ENCODE peak calls at places on chromosome 2, in six cellular contexts. One of them, this sample, is unnamed.

GRCh38 chr2:96430394-96430988 is 74.7 kb downstream of the NEURL3 start:
- DNase-seq in fibroblast of lung: no peak
- DNase-seq in brain microvascular endothelial cell: no peak
- DNase-seq in lower lobe of right lung: no peak
- DNase-seq in esophagus squamous epithelium: no peak
- DNase-seq in testis: no peak
- DNase-seq in this sample: no peak

GRCh38 chr2:48006094-48006493 is 99.8 kb upstream of the FBXO11 start:
- DNase-seq in fibroblast of lung: no peak
- DNase-seq in brain microvascular endothelial cell: no peak
- DNase-seq in lower lobe of right lung: no peak
- DNase-seq in esophagus squamous epithelium: no peak
- DNase-seq in testis: peak
- DNase-seq in this sample: no peak

GRCh38 chr2:127419448-127420038 is 1.3 kb downstream of the PROC start:
- DNase-seq in fibroblast of lung: no peak
- DNase-seq in brain microvascular endothelial cell: no peak
- DNase-seq in lower lobe of right lung: no peak
- DNase-seq in esophagus squamous epithelium: no peak
- DNase-seq in testis: no peak
- DNase-seq in this sample: no peak

GRCh38 chr2:160695402-160696060 is 201.9 kb upstream of the RBMS1 start:
- DNase-seq in fibroblast of lung: peak
- DNase-seq in brain microvascular endothelial cell: no peak
- DNase-seq in lower lobe of right lung: no peak
- DNase-seq in esophagus squamous epithelium: no peak
- DNase-seq in testis: no peak
- DNase-seq in this sample: peak

GRCh38 chr2:15941483-15941853 is 1.1 kb downstream of the MYCN start:
- DNase-seq in fibroblast of lung: no peak
- DNase-seq in brain microvascular endothelial cell: no peak
- DNase-seq in lower lobe of right lung: no peak
- DNase-seq in esophagus squamous epithelium: no peak
- DNase-seq in testis: no peak
- DNase-seq in this sample: no peak

GRCh38 chr2:205822578-205822977 is 140.3 kb downstream of the NRP2 start:
- DNase-seq in fibroblast of lung: peak
- DNase-seq in brain microvascular endothelial cell: no peak
- DNase-seq in lower lobe of right lung: no peak
- DNase-seq in esophagus squamous epithelium: no peak
- DNase-seq in testis: no peak
- DNase-seq in this sample: peak

GRCh38 chr2:24917731-24918325 is 2.2 kb downstream of the ADCY3 start:
- DNase-seq in fibroblast of lung: no peak
- DNase-seq in brain microvascular endothelial cell: no peak
- DNase-seq in lower lobe of right lung: no peak
- DNase-seq in esophagus squamous epithelium: no peak
- DNase-seq in testis: no peak
- DNase-seq in this sample: no peak

GRCh38 chr2:190221438-190221837 is 98.2 kb downstream of the HIBCH start:
- DNase-seq in fibroblast of lung: no peak
- DNase-seq in brain microvascular endothelial cell: no peak
- DNase-seq in lower lobe of right lung: no peak
- DNase-seq in esophagus squamous epithelium: no peak
- DNase-seq in testis: no peak
- DNase-seq in this sample: no peak

GRCh38 chr2:241895732-241896641 is 26.5 kb downstream of the RTP5 start:
- DNase-seq in fibroblast of lung: peak
- DNase-seq in brain microvascular endothelial cell: peak
- DNase-seq in lower lobe of right lung: peak
- DNase-seq in esophagus squamous epithelium: peak
- DNase-seq in testis: peak
- DNase-seq in this sample: no peak

GRCh38 chr2:6960659-6961058 is 43.4 kb downstream of the RNF144A start:
- DNase-seq in fibroblast of lung: peak
- DNase-seq in brain microvascular endothelial cell: no peak
- DNase-seq in lower lobe of right lung: no peak
- DNase-seq in esophagus squamous epithelium: no peak
- DNase-seq in testis: no peak
- DNase-seq in this sample: peak

GRCh38 chr2:140801311-140801710 is 1329.5 kb downstream of the LRP1B start:
- DNase-seq in fibroblast of lung: no peak
- DNase-seq in brain microvascular endothelial cell: no peak
- DNase-seq in lower lobe of right lung: no peak
- DNase-seq in esophagus squamous epithelium: no peak
- DNase-seq in testis: no peak
- DNase-seq in this sample: no peak
- H3K4me3 ChIP-seq in fibroblast of lung: no peak
- H3K4me3 ChIP-seq in brain microvascular endothelial cell: no peak
- H3K4me3 ChIP-seq in lower lobe of right lung: no peak
- H3K4me3 ChIP-seq in esophagus squamous epithelium: no peak
- H3K4me3 ChIP-seq in testis: no peak
- H3K4me3 ChIP-seq in this sample: no peak

GRCh38 chr2:154439156-154439555 is 259.3 kb upstream of the KCNJ3 start:
- DNase-seq in fibroblast of lung: no peak
- DNase-seq in brain microvascular endothelial cell: no peak
- DNase-seq in lower lobe of right lung: no peak
- DNase-seq in esophagus squamous epithelium: no peak
- DNase-seq in testis: no peak
- DNase-seq in this sample: no peak
- TF ChIP-seq CTCF in fibroblast of lung: no peak
- TF ChIP-seq CTCF in brain microvascular endothelial cell: peak
- TF ChIP-seq CTCF in lower lobe of right lung: no peak
- TF ChIP-seq CTCF in esophagus squamous epithelium: no peak
- TF ChIP-seq CTCF in testis: no peak
- TF ChIP-seq CTCF in this sample: no peak

DNA sequence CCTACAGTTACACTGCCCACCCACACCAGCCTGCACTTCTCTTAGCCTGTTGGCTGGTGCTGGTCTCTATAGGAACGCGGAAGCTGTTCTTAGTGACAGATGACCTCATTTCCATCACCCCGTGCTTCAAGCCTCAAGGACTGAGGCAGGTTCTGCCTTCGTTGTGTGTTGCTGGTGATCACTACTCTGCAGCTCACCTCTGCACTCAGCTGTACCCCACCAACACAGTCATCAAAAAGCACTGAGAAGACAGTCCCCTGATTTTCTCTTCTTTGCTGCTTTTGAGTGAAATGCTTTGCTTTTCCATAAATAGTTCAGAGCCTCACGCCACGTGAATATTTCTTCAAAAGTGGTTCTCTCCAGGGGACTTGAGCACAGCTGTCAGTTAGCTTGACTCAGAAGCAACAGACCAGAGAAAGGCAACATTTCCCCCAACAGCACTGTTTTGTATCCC is 225.7 kb upstream of the CCDC150 start:
- DNase-seq in fibroblast of lung: peak
- DNase-seq in brain microvascular endothelial cell: peak
- DNase-seq in lower lobe of right lung: no peak
- DNase-seq in esophagus squamous epithelium: no peak
- DNase-seq in testis: no peak
- DNase-seq in this sample: peak
- H3K4me3 ChIP-seq in fibroblast of lung: no peak
- H3K4me3 ChIP-seq in brain microvascular endothelial cell: no peak
- H3K4me3 ChIP-seq in lower lobe of right lung: no peak
- H3K4me3 ChIP-seq in esophagus squamous epithelium: no peak
- H3K4me3 ChIP-seq in testis: no peak
- H3K4me3 ChIP-seq in this sample: no peak

GRCh38 chr2:46329340-46329739 is 32.1 kb downstream of the EPAS1 start:
- DNase-seq in fibroblast of lung: no peak
- DNase-seq in brain microvascular endothelial cell: no peak
- DNase-seq in lower lobe of right lung: no peak
- DNase-seq in esophagus squamous epithelium: no peak
- DNase-seq in testis: no peak
- DNase-seq in this sample: no peak

GRCh38 chr2:46329803-46330775 is 32.9 kb downstream of the EPAS1 start:
- DNase-seq in fibroblast of lung: peak
- DNase-seq in brain microvascular endothelial cell: peak
- DNase-seq in lower lobe of right lung: no peak
- DNase-seq in esophagus squamous epithelium: no peak
- DNase-seq in testis: peak
- DNase-seq in this sample: peak

GRCh38 chr2:46332686-46333281 is 35.6 kb downstream of the EPAS1 start:
- DNase-seq in fibroblast of lung: no peak
- DNase-seq in brain microvascular endothelial cell: no peak
- DNase-seq in lower lobe of right lung: no peak
- DNase-seq in esophagus squamous epithelium: no peak
- DNase-seq in testis: no peak
- DNase-seq in this sample: no peak

GRCh38 chr2:46333912-46334311 is 36.7 kb downstream of the EPAS1 start:
- DNase-seq in fibroblast of lung: no peak
- DNase-seq in brain microvascular endothelial cell: no peak
- DNase-seq in lower lobe of right lung: no peak
- DNase-seq in esophagus squamous epithelium: no peak
- DNase-seq in testis: no peak
- DNase-seq in this sample: no peak

GRCh38 chr2:46331099-46331766 is 34.0 kb downstream of the EPAS1 start:
- DNase-seq in fibroblast of lung: peak
- DNase-seq in brain microvascular endothelial cell: no peak
- DNase-seq in lower lobe of right lung: no peak
- DNase-seq in esophagus squamous epithelium: no peak
- DNase-seq in testis: peak
- DNase-seq in this sample: peak
- TF ChIP-seq CTCF in fibroblast of lung: no peak
- TF ChIP-seq CTCF in brain microvascular endothelial cell: no peak
- TF ChIP-seq CTCF in lower lobe of right lung: no peak
- TF ChIP-seq CTCF in esophagus squamous epithelium: no peak
- TF ChIP-seq CTCF in testis: no peak
- TF ChIP-seq CTCF in this sample: no peak

GRCh38 chr2:200733713-200734198 is 78.0 kb upstream of the BZW1 start:
- DNase-seq in fibroblast of lung: no peak
- DNase-seq in brain microvascular endothelial cell: no peak
- DNase-seq in lower lobe of right lung: no peak
- DNase-seq in esophagus squamous epithelium: no peak
- DNase-seq in testis: no peak
- DNase-seq in this sample: no peak
- H3K4me3 ChIP-seq in fibroblast of lung: no peak
- H3K4me3 ChIP-seq in brain microvascular endothelial cell: no peak
- H3K4me3 ChIP-seq in lower lobe of right lung: no peak
- H3K4me3 ChIP-seq in esophagus squamous epithelium: no peak
- H3K4me3 ChIP-seq in testis: no peak
- H3K4me3 ChIP-seq in this sample: no peak

This sample was measured in astrocyte of the spinal cord.